ENCODE peak calls at places on chromosomes 11 and 22, in ten cellular contexts. G is IMR-90, K is coronary artery, L is AG09319, B is GM23338, N is GM12865, F is H1, S is Panc1, Z is fibroblast of lung, O is neural crest cell. Q is an unnamed sample.

GRCh38 chr22:49107961-49108530 is 719.6 kb downstream of the BRD1 start:
- DNase-seq in F (no peak), B (no peak), K (no peak), N (no peak), L (no peak), Z (no peak), G (no peak), S (no peak), O (no peak), Q (no peak)

GRCh38 chr11:3155691-3156258 is 9.3 kb downstream of the OSBPL5 start:
- DNase-seq in N (no peak), G (no peak), S (no peak), K (no peak), Z (peak), B (no peak), L (peak), O (no peak), F (no peak), Q (no peak)

GRCh38 chr22:17217179-17217578 is 2.1 kb downstream of the ADA2 start:
- DNase-seq in F (no peak), N (peak), L (no peak), K (no peak), B (peak), Z (no peak), O (no peak), G (no peak), S (no peak), Q (peak)

GRCh38 chr11:131908316-131908715 is 537.9 kb downstream of the NTM start:
- DNase-seq in G (no peak), O (no peak), K (no peak), L (no peak), B (no peak), Z (no peak), N (no peak), S (no peak), F (no peak), Q (no peak)

GRCh38 chr11:75786101-75786736 is 17.6 kb downstream of the DGAT2 start:
- DNase-seq in F (no peak), Z (no peak), L (no peak), G (no peak), N (no peak), K (no peak), O (no peak), B (no peak), S (no peak), Q (no peak)

GRCh38 chr22:32880531-32880905 is 79.0 kb downstream of the TIMP3 start:
- DNase-seq in S (no peak), F (no peak), B (no peak), L (no peak), G (no peak), Z (no peak), K (no peak), O (no peak), N (no peak), Q (no peak)

GRCh38 chr11:789951-790350 is at the start of gene CEND1:
- DNase-seq in O (no peak), F (no peak), N (peak), B (peak), L (no peak), Z (peak), G (peak), S (no peak), K (no peak), Q (peak)

GRCh38 chr11:14189874-14190273 is 169.1 kb downstream of the RRAS2 start:
- DNase-seq in K (peak), L (peak), O (no peak), N (no peak), Z (peak), G (no peak), B (no peak), F (no peak), S (no peak), Q (no peak)

GRCh38 chr11:70812472-70812871 is 414.1 kb downstream of the CTTN start:
- DNase-seq in O (no peak), K (no peak), F (no peak), N (no peak), B (no peak), L (no peak), Z (no peak), G (no peak), S (no peak), Q (no peak)

GRCh38 chr11:65184146-65184545 is 2.4 kb downstream of the CAPN1 start:
- DNase-seq in Z (no peak), S (no peak), G (no peak), B (peak), K (no peak), F (no peak), O (no peak), L (no peak), N (no peak), Q (no peak)

GRCh38 chr22:37032535-37033460 is 13.3 kb downstream of the MPST start:
- DNase-seq in S (no peak), F (no peak), O (no peak), G (peak), K (peak), L (peak), Z (peak), B (peak), N (no peak), Q (no peak)

GRCh38 chr22:43862074-43862881 is at the start of gene SULT4A1:
- DNase-seq in F (no peak), Z (peak), B (peak), S (peak), N (no peak), G (peak), K (no peak), O (peak), L (no peak), Q (no peak)

DNA sequence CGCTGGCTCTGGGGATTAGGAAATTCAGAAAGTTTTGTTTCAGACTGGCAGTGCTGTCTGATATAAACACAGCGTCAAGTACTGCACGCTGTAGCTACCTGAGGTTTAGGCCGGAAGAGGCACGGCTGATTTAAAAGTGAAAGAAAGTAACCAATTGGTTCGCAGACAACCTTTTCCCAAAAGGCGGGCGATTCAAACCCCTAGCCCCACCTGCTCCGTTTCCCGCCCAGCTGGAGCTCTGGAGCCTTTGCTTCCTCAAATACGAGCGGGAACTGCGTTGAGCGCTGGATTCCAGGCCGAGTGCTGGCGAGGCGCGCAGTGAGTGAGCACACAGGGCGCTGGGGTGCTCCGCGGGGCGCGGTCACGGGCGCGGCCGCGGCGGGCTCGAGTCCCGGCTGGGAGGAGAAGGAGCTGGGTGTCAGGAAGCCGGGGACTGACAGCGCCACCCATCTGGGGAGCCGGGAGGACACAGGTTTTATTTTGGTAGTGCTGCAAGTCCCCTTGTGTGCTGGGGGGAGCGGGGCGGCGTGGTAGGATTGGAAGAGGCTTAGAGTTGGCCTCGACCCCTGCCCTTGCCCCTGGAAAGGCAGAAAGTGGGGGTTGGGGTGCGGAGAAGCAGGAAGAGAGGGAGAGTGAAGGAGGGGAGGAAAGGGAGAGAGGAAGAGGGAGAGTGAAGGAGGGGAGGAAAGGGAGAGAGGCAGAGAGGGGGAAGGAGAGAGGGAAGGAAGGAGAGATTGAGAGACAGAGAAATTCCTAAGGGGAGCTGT is 2.1 kb downstream of the FAM111A start:
- DNase-seq in F (peak), S (peak), L (peak), K (peak), O (peak), G (peak), B (peak), N (peak), Z (peak), Q (peak)
- TF ChIP-seq CTCF in F (peak), S (peak), L (no peak), K (no peak), O (peak), G (peak), B (peak), N (peak), Z (no peak), Q (no peak)

GRCh38 chr11:11901917-11902316 is 60.1 kb downstream of the USP47 start:
- DNase-seq in G (no peak), S (no peak), K (no peak), O (no peak), Z (no peak), B (no peak), L (no peak), N (no peak), F (no peak), Q (no peak)

GRCh38 chr11:11898648-11899047 is 56.9 kb downstream of the USP47 start:
- DNase-seq in N (no peak), O (no peak), S (no peak), L (no peak), B (no peak), F (no peak), K (no peak), Z (no peak), G (no peak), Q (no peak)

GRCh38 chr11:11894486-11894885 is 52.7 kb downstream of the USP47 start:
- DNase-seq in O (no peak), Z (no peak), L (no peak), B (peak), N (no peak), K (no peak), G (peak), F (no peak), S (no peak), Q (no peak)

GRCh38 chr11:11895672-11896071 is 53.9 kb downstream of the USP47 start:
- DNase-seq in Z (peak), S (no peak), F (no peak), O (no peak), G (peak), L (no peak), B (no peak), N (no peak), K (no peak), Q (no peak)

DNA sequence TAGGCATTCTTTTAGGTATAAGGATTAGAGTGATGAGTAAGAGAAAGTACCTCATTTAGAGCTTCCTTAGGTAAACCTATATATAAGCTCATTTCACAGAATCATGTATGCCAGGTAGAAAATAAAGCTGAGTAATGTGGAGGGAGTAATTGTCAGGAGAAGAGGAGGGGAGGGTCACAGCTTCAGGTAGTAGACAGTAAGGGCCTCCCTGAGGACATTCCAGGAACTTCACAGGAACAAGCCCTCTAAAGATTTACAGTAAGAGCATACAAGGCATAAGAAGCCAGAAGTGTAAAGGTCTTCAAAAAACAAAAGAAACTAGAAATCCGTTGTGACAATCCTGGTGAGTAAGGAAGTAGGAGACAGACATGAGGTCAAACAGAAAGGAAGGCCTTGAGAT is 57.6 kb downstream of the USP47 start:
- DNase-seq in B (peak), L (no peak), K (no peak), N (no peak), S (no peak), F (no peak), Z (no peak), O (no peak), G (no peak), Q (no peak)
- TF ChIP-seq CTCF in B (peak), L (no peak), K (no peak), N (no peak), S (peak), F (peak), Z (no peak), O (peak), G (no peak), Q (no peak)

DNA sequence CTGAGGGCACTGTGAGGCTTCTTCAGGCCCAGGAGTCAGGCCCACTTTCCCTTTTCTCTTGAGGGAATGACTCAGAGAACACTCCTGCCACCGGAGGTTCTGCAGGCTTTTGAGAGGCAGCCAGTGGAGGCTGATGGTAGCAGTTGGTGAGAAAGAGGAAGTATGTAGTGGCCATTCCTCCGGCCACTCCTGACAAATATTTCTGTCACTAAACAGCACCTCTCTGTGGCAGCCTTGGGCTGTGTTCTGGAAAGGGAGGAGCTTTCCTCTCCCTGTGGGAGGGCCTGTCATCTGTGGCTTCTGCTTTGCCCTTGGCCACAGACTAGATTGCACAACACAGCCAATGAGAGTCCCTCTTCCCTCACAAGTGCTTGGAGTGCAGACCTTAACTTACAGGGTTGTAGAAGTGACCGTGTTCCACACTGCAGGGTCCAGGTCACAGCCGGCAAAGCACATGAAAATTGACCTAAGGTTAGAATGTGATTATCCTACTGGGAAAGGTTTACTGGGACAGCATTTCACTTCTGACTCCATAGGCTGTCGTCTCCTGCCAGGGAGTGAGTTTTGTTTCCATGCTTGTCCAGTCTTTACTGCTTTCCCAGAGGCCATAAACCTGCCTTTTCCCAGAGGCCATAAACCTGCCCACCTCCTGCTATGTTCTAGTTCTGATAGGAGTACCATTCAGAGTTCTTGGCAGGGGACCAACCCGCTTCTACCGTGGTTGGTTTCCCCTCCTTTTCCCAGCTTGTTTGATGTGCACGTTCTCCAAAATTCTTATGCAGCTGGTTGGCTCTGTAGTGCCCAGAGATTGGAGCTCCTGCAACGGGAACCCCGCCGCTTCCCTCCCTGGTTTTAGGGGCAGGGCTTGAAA is 33.3 kb downstream of the MARK2 start:
- DNase-seq in G (peak), Z (peak), F (no peak), K (peak), S (peak), B (peak), N (peak), O (peak), L (peak), Q (peak)
- TF ChIP-seq CTCF in G (peak), Z (peak), F (peak), K (no peak), S (no peak), B (peak), N (peak), O (peak), L (peak), Q (no peak)

GRCh38 chr11:83194284-83195175 is 1.0 kb downstream of the ANKRD42 start:
- DNase-seq in O (peak), N (peak), Z (peak), G (peak), F (no peak), L (peak), K (peak), S (no peak), B (peak), Q (peak)
- TF ChIP-seq CTCF in O (no peak), N (no peak), Z (no peak), G (no peak), F (no peak), L (no peak), K (no peak), S (no peak), B (no peak), Q (no peak)

GRCh38 chr11:69121621-69122336 is 34.0 kb upstream of the SMIM38 start:
- DNase-seq in S (no peak), N (no peak), B (no peak), K (no peak), F (no peak), Z (no peak), O (no peak), L (no peak), G (no peak), Q (no peak)
- TF ChIP-seq CTCF in S (no peak), N (no peak), B (no peak), K (no peak), F (no peak), Z (no peak), O (no peak), L (no peak), G (no peak), Q (no peak)

GRCh38 chr11:97092823-97093222 is 703.0 kb downstream of the JRKL start:
- DNase-seq in L (no peak), Z (no peak), N (no peak), O (no peak), B (no peak), S (no peak), G (no peak), F (no peak), K (no peak), Q (no peak)
- TF ChIP-seq CTCF in L (no peak), Z (no peak), N (no peak), O (peak), B (peak), S (no peak), G (no peak), F (no peak), K (no peak), Q (no peak)

GRCh38 chr22:19723165-19723989 is at the start of gene GP1BB:
- DNase-seq in L (no peak), F (no peak), Z (no peak), G (no peak), N (peak), B (peak), S (no peak), O (no peak), K (no peak), Q (peak)
- TF ChIP-seq CTCF in L (no peak), F (no peak), Z (no peak), G (no peak), N (no peak), B (no peak), S (no peak), O (no peak), K (no peak), Q (no peak)